ENCODE peak calls at places on chromosome 19, in eight cellular contexts. W is Panc1; N is activated CD8-positive, alpha-beta T cell treated with anti-CD3 and anti-CD28 coated beads, Interleukin-2, amount 10 ng/mL, durations not matched to agents 7 days and 5 days; R is uterus; P is anterior cingulate cortex; C is stimulated activated CD4-positive, alpha-beta T cell treated with anti-CD3 and anti-CD28 coated beads, Interleukin-1b, Interleukin-23, amount 100 ng/mL, for 24 hours; M is GM13977; A is T-helper 1 cell. S is an unnamed sample.

GRCh38 chr19:33438016-33438671 is 64.6 kb downstream of the CEBPG start:
- DNase-seq in R (no peak), W (no peak), A (no peak), C (no peak), P (peak), M (no peak), N (no peak), S (no peak)

GRCh38 chr19:47272448-47273312 is 2.0 kb upstream of the INAFM1 start:
- DNase-seq in R (no peak), W (no peak), N (peak), P (peak), A (no peak), C (no peak), M (no peak), S (no peak)

GRCh38 chr19:45356760-45357444 is 13.5 kb downstream of the ERCC2 start:
- DNase-seq in A (no peak), C (no peak), P (no peak), N (no peak), W (no peak), R (no peak), M (no peak), S (no peak)

GRCh38 chr19:41694831-41695635 is 7.0 kb upstream of the CEACAM7 start:
- DNase-seq in P (no peak), N (no peak), C (no peak), M (no peak), A (no peak), W (no peak), R (no peak), S (no peak)

GRCh38 chr19:37148214-37148613 is 24.3 kb downstream of the ZNF585A start:
- DNase-seq in M (no peak), W (no peak), N (no peak), A (no peak), R (no peak), P (no peak), C (no peak), S (no peak)

GRCh38 chr19:4064551-4065260 is 2.0 kb downstream of the ZBTB7A start:
- DNase-seq in W (no peak), P (peak), R (peak), A (no peak), C (no peak), N (peak), M (no peak), S (no peak)

GRCh38 chr19:14381689-14382474 is 638 bp downstream of the ADGRE5 start:
- DNase-seq in P (no peak), R (peak), C (peak), N (peak), M (peak), W (no peak), A (peak), S (no peak)

GRCh38 chr19:28264556-28264955 is 948.4 kb downstream of the UQCRFS1 start:
- DNase-seq in C (no peak), M (no peak), P (no peak), W (no peak), A (no peak), R (no peak), N (no peak), S (no peak)

GRCh38 chr19:2035590-2035991 is 15.5 kb downstream of the MKNK2 start:
- DNase-seq in W (no peak), P (no peak), M (no peak), N (peak), A (no peak), R (no peak), C (no peak), S (no peak)

GRCh38 chr19:41352609-41353465 is 885 bp downstream of the TGFB1 start:
- DNase-seq in W (no peak), R (peak), A (peak), M (peak), C (peak), N (peak), P (no peak), S (no peak)

GRCh38 chr19:7099597-7099921 is 30.1 kb downstream of the ZNF557 start:
- DNase-seq in P (no peak), C (peak), A (no peak), M (no peak), N (no peak), W (no peak), R (no peak), S (no peak)

GRCh38 chr19:5057860-5058259 is 88.9 kb downstream of the KDM4B start:
- DNase-seq in N (no peak), A (no peak), W (no peak), C (no peak), R (no peak), M (peak), P (no peak), S (no peak)

GRCh38 chr19:3404324-3405260 is 38.2 kb downstream of the NFIC start:
- DNase-seq in N (no peak), C (no peak), M (no peak), A (no peak), R (peak), W (no peak), P (peak), S (no peak)

S was measured in SK-N-MC.